ENCODE peak calls at places on chromosomes 5 and 9, in seven cellular contexts. I is H1, M is stomach, R is SK-N-SH, H is GM12878, D is sigmoid colon, G is transverse colon. B is an unnamed sample.

GRCh38 chr5:27020965-27021364 is 17.4 kb downstream of the CDH9 start:
- DNase-seq in M (no peak), H (no peak), D (no peak), I (no peak), R (no peak), G (no peak), B (no peak)

GRCh38 chr5:59800375-59800893 is 93.1 kb downstream of the PDE4D start:
- DNase-seq in G (no peak), R (no peak), D (no peak), I (no peak), H (no peak), M (no peak), B (no peak)

GRCh38 chr9:124940894-124941688 is at the start of gene GOLGA1:
- DNase-seq in M (peak; percentile 98), D (peak; percentile 98), G (peak; percentile 98), I (peak; percentile 97), R (peak; percentile 99), H (peak; percentile 79), B (peak; percentile 99)

GRCh38 chr5:148776780-148777179 is 49.6 kb upstream of the ADRB2 start:
- DNase-seq in R (no peak), H (no peak), D (no peak), M (peak; percentile 35), I (no peak), G (no peak), B (peak; percentile 44)

GRCh38 chr5:31771045-31771444 is 132.1 kb downstream of the PDZD2 start:
- DNase-seq in D (no peak), H (peak; percentile 30), I (no peak), R (no peak), G (no peak), M (no peak), B (no peak)

GRCh38 chr5:102314328-102314727 is 18.2 kb upstream of the SLCO4C1 start:
- DNase-seq in I (no peak), M (no peak), D (no peak), R (no peak), H (no peak), G (no peak), B (no peak)

GRCh38 chr9:88537743-88538055 is 2.7 kb downstream of the NXNL2 start:
- DNase-seq in I (no peak), H (no peak), R (peak; percentile 50), M (peak; percentile 40), G (peak; percentile 20), D (peak; percentile 87), B (peak; percentile 41)

GRCh38 chr5:153565822-153566221 is 75.4 kb downstream of the GRIA1 start:
- DNase-seq in D (no peak), M (no peak), R (no peak), I (no peak), H (no peak), G (no peak), B (no peak)

GRCh38 chr9:92992549-92992948 is 45.2 kb downstream of the FGD3 start:
- DNase-seq in H (no peak), D (no peak), I (no peak), M (no peak), G (no peak), R (no peak), B (no peak)

GRCh38 chr5:15501057-15501791 is 1.2 kb downstream of the FBXL7 start:
- DNase-seq in R (peak; percentile 69), I (peak; percentile 67), H (no peak), G (peak; percentile 18), M (no peak), D (peak; percentile 77), B (peak; percentile 36)

GRCh38 chr5:170597109-170597741 is 93.4 kb downstream of the KCNIP1 start:
- DNase-seq in M (no peak), D (peak; percentile 60), I (no peak), R (peak; percentile 72), H (no peak), G (peak; percentile 11), B (no peak)

GRCh38 chr5:97550164-97550563 is 367.1 kb upstream of the RIOK2 start:
- DNase-seq in R (no peak), I (no peak), H (no peak), M (no peak), G (no peak), D (no peak), B (no peak)

GRCh38 chr5:149572576-149573231 is 8.6 kb upstream of the ARHGEF37 start:
- DNase-seq in D (no peak), H (no peak), M (no peak), G (no peak), I (no peak), R (no peak), B (no peak)

GRCh38 chr5:143395638-143396352 is 7.7 kb downstream of the NR3C1 start:
- DNase-seq in D (no peak), H (no peak), R (no peak), G (no peak), M (no peak), I (no peak), B (no peak)

GRCh38 chr9:83267741-83268140 is 204.8 kb upstream of the RASEF start:
- DNase-seq in M (no peak), I (no peak), D (no peak), G (no peak), R (no peak), H (no peak), B (no peak)

GRCh38 chr5:32076699-32077695 is 97.1 kb downstream of the GOLPH3 start:
- DNase-seq in D (no peak), G (peak; percentile 27), I (no peak), R (peak; percentile 61), M (peak; percentile 38), H (peak; percentile 15), B (no peak)

GRCh38 chr9:13278368-13279246 is 885 bp downstream of the MPDZ start:
- DNase-seq in D (peak; percentile 88), H (no peak), G (peak; percentile 24), R (peak; percentile 76), M (peak; percentile 26), I (peak; percentile 68), B (peak; percentile 28)

GRCh38 chr5:134873494-134873893 is 677 bp upstream of the TXNDC15 start:
- DNase-seq in M (no peak), H (no peak), I (no peak), D (no peak), G (no peak), R (no peak), B (no peak)

GRCh38 chr5:142860291-142860690 is 90.1 kb downstream of the ARHGAP26 start:
- DNase-seq in D (no peak), R (no peak), G (no peak), I (no peak), M (no peak), H (no peak), B (no peak)

GRCh38 chr9:134783699-134784039 is 96.9 kb upstream of the FCN2 start:
- DNase-seq in D (peak; percentile 84), M (no peak), I (no peak), H (no peak), G (no peak), R (no peak), B (no peak)

GRCh38 chr9:18493361-18494015 is 19.5 kb downstream of the ADAMTSL1 start:
- DNase-seq in D (no peak), I (no peak), H (no peak), M (no peak), G (no peak), R (peak; percentile 26), B (no peak)

GRCh38 chr5:52840286-52841050 is 52.8 kb downstream of the ITGA1 start:
- DNase-seq in I (no peak), R (peak; percentile 4), M (no peak), H (no peak), D (no peak), G (no peak), B (no peak)

GRCh38 chr5:34767127-34767526 is 71.8 kb upstream of the TTC23L start:
- DNase-seq in I (no peak), R (no peak), D (no peak), M (no peak), H (no peak), G (no peak), B (no peak)
- TF ChIP-seq POLR2AphosphoS5 in I (no peak), R (no peak), D (no peak), M (no peak), H (no peak), G (no peak), B (no peak)

GRCh38 chr5:173662896-173663809 is 46.7 kb upstream of the BOD1 start:
- DNase-seq in G (no peak), I (no peak), M (no peak), D (no peak), R (no peak), H (no peak), B (no peak)

GRCh38 chr5:173667702-173668101 is 51.3 kb upstream of the BOD1 start:
- DNase-seq in R (no peak), I (no peak), G (no peak), M (no peak), D (no peak), H (no peak), B (no peak)

GRCh38 chr5:173660481-173661280 is 44.2 kb upstream of the BOD1 start:
- DNase-seq in R (no peak), M (peak; percentile 4), H (no peak), I (no peak), D (no peak), G (no peak), B (no peak)

GRCh38 chr5:173665326-173665725 is 48.9 kb upstream of the BOD1 start:
- DNase-seq in R (no peak), I (no peak), H (no peak), G (no peak), D (no peak), M (no peak), B (no peak)

GRCh38 chr5:173663810-173664526 is 47.5 kb upstream of the BOD1 start:
- DNase-seq in R (no peak), D (no peak), M (no peak), H (no peak), G (no peak), I (no peak), B (no peak)
- TF ChIP-seq EP300 in R (no peak), D (no peak), M (no peak), H (no peak), G (no peak), I (no peak), B (no peak)

DNA sequence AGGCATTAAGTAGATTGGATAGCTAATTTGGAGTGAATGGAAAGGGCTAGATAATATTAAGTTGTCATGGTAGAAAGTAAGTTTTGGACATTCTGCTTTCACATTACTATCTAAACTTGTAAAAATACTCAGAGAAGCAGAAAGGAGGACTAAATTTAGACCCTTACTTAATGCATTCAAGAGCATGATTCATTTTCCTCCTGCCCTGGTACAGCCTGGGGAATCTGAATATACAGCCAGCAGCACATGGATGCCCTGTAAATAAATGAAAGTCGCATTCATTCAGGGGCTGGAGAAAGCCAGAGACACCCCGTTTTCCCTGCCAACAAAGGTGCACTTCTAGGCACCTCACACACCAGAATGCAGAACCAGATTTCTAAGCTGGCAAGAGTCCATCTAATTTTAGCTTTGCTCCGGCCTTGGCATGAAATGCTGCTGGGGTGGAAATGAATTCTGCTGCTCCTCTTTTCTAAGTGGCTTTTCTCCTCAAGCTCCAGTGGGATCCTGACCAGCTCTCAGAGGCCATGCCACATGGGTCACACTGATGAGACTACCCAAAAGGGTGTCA is 172.8 kb upstream of the KLF9 start:
- DNase-seq in M (no peak), G (no peak), I (no peak), H (no peak), D (peak; percentile 77), R (no peak), B (no peak)
- TF ChIP-seq POLR2AphosphoS5 in M (no peak), G (peak; percentile 22), I (no peak), H (no peak), D (peak; percentile 64), R (no peak), B (no peak)

DNA sequence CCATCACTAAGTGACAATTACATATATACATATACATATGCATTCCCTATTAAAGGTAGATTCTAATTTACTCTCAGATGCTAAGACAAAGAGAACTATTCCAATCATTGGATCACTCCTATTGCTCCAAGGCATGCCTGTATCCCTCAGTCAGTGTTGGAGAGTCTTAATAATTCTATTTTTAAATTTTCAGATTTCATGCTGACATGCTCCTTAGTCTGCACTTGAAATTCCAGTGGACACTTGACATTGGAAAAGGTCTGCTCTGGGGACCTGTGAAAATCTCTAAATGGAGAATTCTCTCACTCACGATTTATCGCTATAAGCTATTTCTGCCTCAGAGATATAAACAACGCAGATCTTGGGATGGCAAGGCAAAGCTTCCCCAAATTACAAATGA is 3.9 kb upstream of the FUBP3 start:
- DNase-seq in M (no peak), D (no peak), R (no peak), G (no peak), H (no peak), I (no peak), B (no peak)
- TF ChIP-seq EP300 in M (no peak), D (no peak), R (no peak), G (no peak), H (no peak), I (no peak), B (no peak)